ENCODE peak calls at places on chromosome 13, in four cellular contexts. L is brain microvascular endothelial cell, E is testis, N is fibroblast of lung. C is an unnamed sample.
A peak's percentile ranks its signal among the peaks of the same experiment; 100 is the strongest.

GRCh38 chr13:30186644-30187431 is 120.5 kb downstream of the KATNAL1 start:
- DNase-seq in L (no peak), E (no peak), N (no peak), C (no peak)

GRCh38 chr13:107650081-107650701 is 565.1 kb downstream of the LIG4 start:
- DNase-seq in L (peak; percentile 49), E (peak; percentile 78), N (peak; percentile 68), C (peak; percentile 56)

GRCh38 chr13:114234645-114235421 is at the start of gene CDC16:
- DNase-seq in L (peak; percentile 86), E (peak; percentile 96), N (peak; percentile 94), C (peak; percentile 94)

GRCh38 chr13:114116734-114117133 is 15.7 kb downstream of the RASA3 start:
- DNase-seq in L (no peak), E (no peak), N (no peak), C (no peak)

GRCh38 chr13:109818136-109818535 is 31.8 kb upstream of the IRS2 start:
- DNase-seq in L (no peak), E (no peak), N (no peak), C (no peak)

GRCh38 chr13:23547000-23547590 is 23.1 kb upstream of the TNFRSF19 start:
- DNase-seq in L (no peak), E (peak; percentile 41), N (peak; percentile 45), C (no peak)

GRCh38 chr13:77774181-77774580 is 76.7 kb downstream of the SLAIN1 start:
- DNase-seq in L (no peak), E (no peak), N (no peak), C (no peak)

GRCh38 chr13:23986619-23987018 is 89.3 kb upstream of the C1QTNF9B start:
- DNase-seq in L (peak; percentile 94), E (no peak), N (peak; percentile 90), C (peak; percentile 59)

GRCh38 chr13:36820222-36820621 is 1.2 kb downstream of the RFXAP start:
- DNase-seq in L (no peak), E (no peak), N (no peak), C (no peak)

GRCh38 chr13:90156390-90156789 is 1191.1 kb upstream of the MIR17HG start:
- DNase-seq in L (no peak), E (no peak), N (no peak), C (no peak)

GRCh38 chr13:46633416-46633815 is 80.4 kb downstream of the LRCH1 start:
- DNase-seq in L (peak; percentile 66), E (no peak), N (peak; percentile 71), C (peak; percentile 79)

GRCh38 chr13:107842562-107843180 is 372.7 kb downstream of the LIG4 start:
- DNase-seq in L (no peak), E (no peak), N (peak; percentile 55), C (no peak)

GRCh38 chr13:112672651-112673284 is 17.1 kb upstream of the ATP11A start:
- DNase-seq in L (no peak), E (no peak), N (no peak), C (no peak)
- H3K27me3 ChIP-seq in L (peaks cover 3% of the 10 kb centered on the region), E (no peaks in the 10 kb centered on the region), N (no peaks in the 10 kb centered on the region), C (no peaks in the 10 kb centered on the region)

DNA sequence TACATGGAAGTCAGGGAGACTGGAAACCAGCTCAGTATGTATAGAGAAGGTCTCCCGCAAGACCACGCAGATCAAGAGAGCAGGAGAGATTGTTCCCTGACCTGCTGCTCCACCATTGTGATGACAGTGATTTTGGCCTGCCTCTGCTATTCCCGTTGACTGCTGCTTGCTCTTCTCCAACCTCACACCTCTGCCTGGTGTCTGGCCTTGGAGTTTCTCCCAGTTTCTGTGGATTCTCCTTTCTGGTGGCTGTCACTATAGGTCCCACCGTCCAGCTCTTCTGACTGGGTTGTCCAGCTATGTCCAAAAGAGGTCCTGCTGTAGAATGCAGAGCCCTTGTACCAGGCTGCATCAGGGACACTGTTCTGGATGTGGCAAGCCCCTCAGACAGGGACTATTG is 171.7 kb downstream of the DNAJC15 start:
- DNase-seq in L (no peak), E (no peak), N (no peak), C (no peak)
- H3K27me3 ChIP-seq in L (no peaks in the 10 kb centered on the region), E (no peaks in the 10 kb centered on the region), N (no peaks in the 10 kb centered on the region), C (no peaks in the 10 kb centered on the region)

DNA sequence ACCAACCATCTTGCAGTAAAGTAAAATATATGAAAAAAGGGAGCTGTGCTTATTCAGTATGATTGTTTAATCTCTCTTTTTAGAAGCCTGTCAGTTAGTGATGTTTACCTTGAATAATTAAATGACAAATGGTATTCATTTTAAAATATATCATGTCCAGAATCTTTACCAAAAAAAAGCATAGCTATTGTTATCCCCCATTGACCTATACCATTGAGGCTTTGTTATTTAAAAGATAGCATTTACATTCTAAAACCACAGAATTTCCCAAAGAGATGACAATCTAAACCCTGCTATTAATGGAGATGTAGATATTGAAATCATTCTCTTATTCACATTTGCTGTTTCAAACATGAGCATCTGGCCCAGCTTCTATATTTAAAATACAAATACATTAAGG is 2.2 kb downstream of the CNMD start:
- DNase-seq in L (no peak), E (no peak), N (no peak), C (no peak)
- H3K27me3 ChIP-seq in L (peaks cover 21% of the 10 kb centered on the region), E (no peaks in the 10 kb centered on the region), N (peaks cover 15% of the 10 kb centered on the region), C (no peaks in the 10 kb centered on the region)

DNA sequence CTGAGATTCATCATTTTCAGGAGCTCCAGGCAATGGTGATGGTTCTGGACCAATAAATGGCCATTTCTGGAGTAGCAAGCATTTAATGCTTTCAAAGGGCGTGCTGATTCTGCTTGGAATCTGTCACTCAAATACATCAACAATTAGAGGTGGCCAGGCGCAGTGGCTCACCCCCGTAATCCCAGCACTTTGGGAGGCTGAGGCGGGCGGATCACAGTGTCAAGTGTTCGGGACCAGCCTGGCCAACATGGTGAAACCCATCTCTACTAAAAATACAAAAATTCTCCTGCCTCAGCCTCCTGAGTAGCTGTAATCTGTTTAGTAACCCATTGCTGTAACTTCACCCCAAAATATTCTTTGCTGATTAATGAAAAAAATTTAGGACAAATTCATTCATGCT is 1574.2 kb downstream of the EFNB2 start:
- DNase-seq in L (no peak), E (no peak), N (no peak), C (no peak)
- H3K27me3 ChIP-seq in L (no peaks in the 10 kb centered on the region), E (no peaks in the 10 kb centered on the region), N (no peaks in the 10 kb centered on the region), C (no peaks in the 10 kb centered on the region)

GRCh38 chr13:112325941-112326645 is 50.1 kb upstream of the SPACA7 start:
- DNase-seq in L (no peak), E (no peak), N (no peak), C (no peak)
- H3K27me3 ChIP-seq in L (peaks cover 8% of the 10 kb centered on the region), E (no peaks in the 10 kb centered on the region), N (no peaks in the 10 kb centered on the region), C (peaks cover 4% of the 10 kb centered on the region)

GRCh38 chr13:112242777-112243176 is 133.4 kb upstream of the SPACA7 start:
- DNase-seq in L (no peak), E (peak; percentile 12), N (no peak), C (no peak)
- H3K27me3 ChIP-seq in L (no peaks in the 10 kb centered on the region), E (no peaks in the 10 kb centered on the region), N (no peaks in the 10 kb centered on the region), C (no peaks in the 10 kb centered on the region)

DNA sequence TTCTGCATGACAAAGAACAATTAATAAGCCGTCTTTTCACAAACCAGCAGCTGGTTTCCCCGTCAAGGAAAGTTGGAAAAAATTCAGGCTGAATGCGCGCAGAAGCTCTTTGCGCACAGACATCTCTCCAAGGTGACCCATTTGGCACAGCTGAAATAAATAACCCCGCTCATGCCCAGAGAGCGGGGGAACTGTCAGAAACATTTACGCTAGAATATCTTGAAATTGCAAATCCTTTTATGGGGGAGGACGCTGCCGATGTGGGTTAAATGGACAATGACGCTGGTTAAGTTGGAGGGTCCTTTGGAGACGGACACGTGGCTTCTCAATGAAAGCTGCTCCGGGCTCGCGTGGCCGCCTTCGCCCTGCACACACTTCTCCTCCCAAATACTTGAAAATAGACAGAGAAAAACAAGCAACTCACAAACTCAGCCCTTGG is 30.6 kb downstream of the GSX1 start:
- DNase-seq in L (no peak), E (no peak), N (peak; percentile 27), C (no peak)
- H3K27me3 ChIP-seq in L (peaks cover 47% of the 10 kb centered on the region), E (no peaks in the 10 kb centered on the region), N (peaks cover 4% of the 10 kb centered on the region), C (peaks cover 64% of the 10 kb centered on the region)

DNA sequence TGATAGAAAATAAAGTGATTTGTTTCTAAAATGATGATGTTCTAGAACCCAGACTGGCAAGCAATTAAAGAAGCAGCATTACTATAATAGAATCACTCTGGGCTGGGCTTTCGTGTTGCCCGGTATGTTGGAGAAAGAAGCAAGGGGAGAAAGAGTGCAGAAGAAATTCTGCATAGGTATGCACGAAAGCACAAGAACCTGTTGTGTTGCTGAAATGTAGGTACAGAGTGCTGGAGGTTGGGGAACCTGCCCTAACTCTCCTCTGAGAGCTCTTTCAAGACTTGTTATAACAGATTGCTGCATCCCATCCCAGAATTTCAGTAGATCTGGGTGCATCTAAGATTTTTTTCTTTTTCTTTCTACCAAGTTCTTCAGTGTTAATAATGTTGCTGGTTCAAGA is 95.7 kb upstream of the DACH1 start:
- DNase-seq in L (no peak), E (no peak), N (no peak), C (no peak)
- H3K27me3 ChIP-seq in L (no peaks in the 10 kb centered on the region), E (no peaks in the 10 kb centered on the region), N (no peaks in the 10 kb centered on the region), C (no peaks in the 10 kb centered on the region)

C was measured in SJCRH30.